ENCODE peak calls at places on chromosomes 2 and 18, in ten cellular contexts. B, C, R, M, P, V, X, Y, Q and H are unnamed samples.
A peak's percentile ranks its signal among the peaks of the same experiment; 100 is the strongest.

GRCh38 chr2:54704238-54704637 is 19.2 kb upstream of the EML6 start:
- DNase-seq in Q (no peak), Y (no peak), M (no peak), X (no peak), C (no peak), R (no peak), V (no peak), P (no peak), B (no peak), H (no peak)

GRCh38 chr18:52716926-52717325 is 376.9 kb downstream of the DCC start:
- DNase-seq in B (peak; percentile 69), Y (no peak), M (no peak), C (peak; percentile 3), P (no peak), Q (no peak), V (no peak), X (peak; percentile 54), R (no peak), H (peak; percentile 17)

GRCh38 chr2:220469201-220469600 is 841.8 kb downstream of the SLC4A3 start:
- DNase-seq in M (no peak), X (no peak), Y (no peak), V (no peak), Q (no peak), C (peak; percentile 55), B (peak; percentile 78), P (no peak), R (peak; percentile 66), H (peak; percentile 42)

GRCh38 chr18:73535189-73535588 is 612.4 kb downstream of the FBXO15 start:
- DNase-seq in X (no peak), V (no peak), R (no peak), B (no peak), Y (no peak), Q (no peak), M (no peak), P (no peak), C (no peak), H (no peak)

GRCh38 chr18:28350821-28351220 is 173.9 kb upstream of the CDH2 start:
- DNase-seq in B (no peak), Y (no peak), R (no peak), Q (no peak), M (no peak), V (no peak), X (no peak), C (no peak), P (no peak), H (no peak)

GRCh38 chr18:63511285-63511684 is 30.9 kb upstream of the SERPINB12 start:
- DNase-seq in B (peak; percentile 80), Y (peak; percentile 39), C (peak; percentile 63), V (peak; percentile 22), X (no peak), R (peak; percentile 54), M (no peak), P (no peak), Q (peak; percentile 72), H (peak; percentile 78)

GRCh38 chr2:109438146-109438545 is 175.6 kb downstream of the SEPTIN10 start:
- DNase-seq in R (no peak), Y (no peak), V (no peak), P (no peak), C (no peak), M (no peak), Q (no peak), X (no peak), B (no peak), H (no peak)

GRCh38 chr2:105328281-105329196 is 996 bp downstream of the TGFBRAP1 start:
- DNase-seq in V (no peak), C (peak; percentile 31), B (peak; percentile 66), X (no peak), Q (no peak), R (peak; percentile 44), P (no peak), Y (no peak), M (no peak), H (peak; percentile 80)

GRCh38 chr2:134287323-134287722 is 33.5 kb downstream of the MGAT5 start:
- DNase-seq in Y (no peak), V (no peak), R (no peak), C (no peak), M (no peak), P (no peak), B (no peak), X (no peak), Q (no peak), H (no peak)

GRCh38 chr2:134283701-134284100 is 29.8 kb downstream of the MGAT5 start:
- DNase-seq in R (peak; percentile 73), Y (no peak), X (no peak), M (no peak), C (no peak), V (no peak), P (no peak), B (no peak), Q (no peak), H (no peak)

GRCh38 chr2:134281815-134282419 is 28.0 kb downstream of the MGAT5 start:
- DNase-seq in X (no peak), Y (no peak), M (no peak), C (no peak), R (no peak), P (no peak), B (no peak), V (no peak), Q (no peak), H (no peak)

GRCh38 chr2:134282638-134283400 is 28.9 kb downstream of the MGAT5 start:
- DNase-seq in R (peak; percentile 20), B (no peak), X (no peak), Q (no peak), C (no peak), P (no peak), M (no peak), Y (no peak), V (no peak), H (no peak)

DNA sequence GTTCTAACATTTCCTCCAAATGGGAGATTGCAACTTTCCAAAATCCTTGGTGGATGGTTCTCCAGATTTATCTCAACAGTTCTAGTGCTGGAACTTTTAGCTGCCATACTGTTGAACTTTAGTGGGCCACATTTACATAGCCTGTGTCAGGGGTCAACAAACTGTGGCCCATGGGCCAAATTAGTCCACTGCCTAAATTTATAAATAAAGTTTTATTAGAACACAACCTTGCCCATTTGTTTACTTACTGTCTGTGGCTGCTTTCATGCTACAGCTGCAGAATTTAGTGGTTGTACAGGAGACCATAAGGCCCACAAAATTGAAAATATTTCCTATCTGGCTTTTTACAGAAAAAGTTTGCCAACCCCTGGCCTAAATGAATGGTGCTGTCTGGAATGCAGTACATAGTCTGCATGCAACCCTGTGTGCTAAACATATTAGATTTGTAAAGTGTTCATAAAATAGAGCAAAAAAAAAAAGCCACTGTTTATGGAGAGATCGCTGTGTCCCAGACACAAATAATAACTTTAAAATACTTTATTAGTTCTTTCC is 30.3 kb downstream of the MGAT5 start:
- DNase-seq in M (no peak), X (no peak), V (no peak), R (peak; percentile 76), Y (no peak), P (no peak), B (peak; percentile 26), C (no peak), Q (no peak), H (no peak)
- H3K4me3 ChIP-seq in M (no peak overlapping the region), X (no peak overlapping the region), V (no peak overlapping the region), R (no peak overlapping the region), Y (no peak overlapping the region), P (no peak overlapping the region), B (no peak overlapping the region), C (no peak overlapping the region), Q (no peak overlapping the region), H (no peak overlapping the region)

DNA sequence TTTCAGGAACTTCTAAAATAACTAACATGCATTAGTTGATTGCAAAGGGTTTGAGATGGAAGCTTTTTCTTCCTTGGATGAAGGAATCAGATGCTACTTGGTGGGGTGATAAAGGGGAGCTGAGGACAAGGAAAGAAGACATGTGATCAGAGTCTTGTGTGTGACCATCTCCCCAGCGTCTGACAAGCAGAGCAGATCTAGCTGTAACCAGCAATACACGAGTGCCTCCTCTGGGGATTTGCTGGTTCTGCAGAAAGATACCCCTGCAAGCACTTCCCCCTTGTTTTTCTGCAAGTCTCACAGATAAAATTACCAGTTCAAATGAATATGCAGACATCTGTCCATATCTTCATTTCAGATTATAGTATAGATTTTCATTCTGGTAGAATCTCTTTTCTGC is 2.7 kb downstream of the CDH7 start:
- DNase-seq in Y (peak; percentile 43), M (no peak), X (peak; percentile 40), Q (peak; percentile 87), B (peak; percentile 78), C (peak; percentile 1), V (peak; percentile 51), P (no peak), R (no peak), H (peak; percentile 50)
- H3K4me3 ChIP-seq in Y (no peak overlapping the region), M (no peak overlapping the region), X (no peak overlapping the region), Q (no peak overlapping the region), B (no peak overlapping the region), C (no peak overlapping the region), V (no peak overlapping the region), P (no peak overlapping the region), R (no peak overlapping the region), H (no peak overlapping the region)

GRCh38 chr2:64743739-64744330 is 90.1 kb upstream of the SERTAD2 start:
- DNase-seq in P (no peak), M (no peak), Y (no peak), C (no peak), X (no peak), R (no peak), Q (no peak), V (no peak), B (no peak), H (no peak)

GRCh38 chr2:64748561-64748960 is 94.8 kb upstream of the SERTAD2 start:
- DNase-seq in Y (no peak), C (no peak), R (no peak), Q (no peak), X (no peak), V (no peak), B (no peak), M (no peak), P (no peak), H (no peak)

GRCh38 chr2:64748147-64748546 is 94.4 kb upstream of the SERTAD2 start:
- DNase-seq in B (no peak), M (no peak), C (no peak), V (no peak), R (no peak), Y (no peak), Q (no peak), X (no peak), P (no peak), H (no peak)

GRCh38 chr2:64742678-64743077 is 89.0 kb upstream of the SERTAD2 start:
- DNase-seq in X (no peak), M (no peak), C (peak; percentile 42), R (no peak), B (no peak), Y (no peak), V (no peak), Q (no peak), P (no peak), H (no peak)

GRCh38 chr2:64745562-64745961 is 91.8 kb upstream of the SERTAD2 start:
- DNase-seq in B (no peak), M (no peak), Q (no peak), V (no peak), C (no peak), X (no peak), P (no peak), Y (no peak), R (no peak), H (no peak)
- H3K4me3 ChIP-seq in B (no peak overlapping the region), M (no peak overlapping the region), Q (no peak overlapping the region), V (no peak overlapping the region), C (no peak overlapping the region), X (no peak overlapping the region), P (no peak overlapping the region), Y (no peak overlapping the region), R (no peak overlapping the region), H (no peak overlapping the region)

GRCh38 chr2:86443601-86444000 is 2.4 kb downstream of the KDM3A start:
- DNase-seq in Y (no peak), M (no peak), C (no peak), Q (no peak), B (no peak), X (no peak), R (no peak), V (no peak), P (no peak), H (no peak)

GRCh38 chr2:86442642-86443005 is 1.5 kb downstream of the KDM3A start:
- DNase-seq in Y (peak; percentile 30), M (peak; percentile 86), P (peak; percentile 73), Q (peak; percentile 95), X (peak; percentile 86), R (peak; percentile 94), V (peak; percentile 59), B (peak; percentile 97), C (peak; percentile 95), H (peak; percentile 96)

GRCh38 chr2:86446060-86446459 is 4.9 kb downstream of the KDM3A start:
- DNase-seq in V (no peak), Y (no peak), X (no peak), R (no peak), Q (no peak), B (peak; percentile 13), C (no peak), M (no peak), P (no peak), H (peak; percentile 58)

GRCh38 chr2:86441789-86442641 is 844 bp downstream of the KDM3A start:
- DNase-seq in Q (peak; percentile 59), B (peak; percentile 69), R (peak; percentile 66), Y (peak; percentile 42), X (peak; percentile 31), P (peak; percentile 62), C (peak; percentile 66), M (peak; percentile 70), V (peak; percentile 61), H (peak; percentile 69)

GRCh38 chr2:86445436-86445835 is 4.3 kb downstream of the KDM3A start:
- DNase-seq in P (no peak), Y (no peak), R (no peak), Q (no peak), X (no peak), V (no peak), M (no peak), C (no peak), B (no peak), H (no peak)
- H3K4me3 ChIP-seq in P (no peak overlapping the region), Y (no peak overlapping the region), R (no peak overlapping the region), Q (no peak overlapping the region), X (no peak overlapping the region), V (no peak overlapping the region), M (no peak overlapping the region), C (no peak overlapping the region), B (no peak overlapping the region), H (no peak overlapping the region)